ENCODE peak calls at places on chromosomes 13 and 19, in eight cellular contexts. F is foreskin fibroblast; M is CD4-positive, alpha-beta T cell; R is foreskin keratinocyte; O is IMR-90; X is K562; K is left ventricle myocardium inferior; T is A549. N is an unnamed sample.

GRCh38 chr13:45936621-45937020 is 85.1 kb upstream of the SIAH3 start:
- DNase-seq in F (no peak), M (no peak), R (no peak), O (no peak), X (no peak), K (no peak), T (no peak), N (no peak)

GRCh38 chr19:39419003-39419402 is 6.5 kb downstream of the PLEKHG2 start:
- DNase-seq in F (no peak), M (no peak), R (no peak), O (no peak), X (no peak), K (no peak), T (no peak), N (no peak)

GRCh38 chr19:43465468-43466120 is at the start of gene LYPD3:
- DNase-seq in F (peak), M (peak), R (peak), O (peak), X (peak), K (no peak), T (no peak), N (peak)

GRCh38 chr19:49953376-49953775 is 7.6 kb downstream of the SIGLEC11 start:
- DNase-seq in F (no peak), M (no peak), R (no peak), O (no peak), X (no peak), K (no peak), T (no peak), N (no peak)

GRCh38 chr13:100520936-100521765 is 67.4 kb downstream of the GGACT start:
- DNase-seq in F (peak), M (no peak), R (no peak), O (no peak), X (no peak), K (no peak), T (no peak), N (no peak)

GRCh38 chr13:100668408-100668807 is 6.2 kb downstream of the TMTC4 start:
- DNase-seq in F (peak), M (no peak), R (no peak), O (peak), X (no peak), K (no peak), T (no peak), N (no peak)

GRCh38 chr13:65090191-65090590 is 2139.9 kb downstream of the PCDH9 start:
- DNase-seq in F (no peak), M (no peak), R (no peak), O (no peak), X (no peak), K (no peak), T (no peak), N (no peak)

GRCh38 chr13:99103536-99103935 is 97.1 kb upstream of the UBAC2 start:
- DNase-seq in F (no peak), M (no peak), R (no peak), O (no peak), X (no peak), K (no peak), T (no peak), N (no peak)

GRCh38 chr13:77896977-77897376 is 21.7 kb downstream of the EDNRB start:
- DNase-seq in F (peak), M (no peak), R (no peak), O (no peak), X (no peak), K (no peak), T (no peak), N (no peak)

GRCh38 chr19:47176627-47177090 is 46.0 kb downstream of the SAE1 start:
- DNase-seq in F (peak), M (peak), R (peak), O (peak), X (no peak), K (no peak), T (no peak), N (no peak)

GRCh38 chr13:93674337-93674755 is 447.7 kb downstream of the GPC6 start:
- DNase-seq in F (peak), M (no peak), R (no peak), O (no peak), X (no peak), K (no peak), T (no peak), N (no peak)

GRCh38 chr19:13881231-13881691 is 4.3 kb downstream of the NANOS3 start:
- DNase-seq in F (peak), M (no peak), R (no peak), O (peak), X (no peak), K (no peak), T (no peak), N (no peak)

GRCh38 chr13:82758056-82758455 is 1124.2 kb downstream of the SLITRK1 start:
- DNase-seq in F (no peak), M (no peak), R (peak), O (peak), X (no peak), K (no peak), T (no peak), N (no peak)

GRCh38 chr13:76329004-76329403 is 557.2 kb downstream of the KCTD12 start:
- DNase-seq in F (no peak), M (no peak), R (no peak), O (no peak), X (no peak), K (no peak), T (no peak), N (no peak)

GRCh38 chr13:60654405-60654804 is 257.4 kb downstream of the TDRD3 start:
- DNase-seq in F (no peak), M (no peak), R (peak), O (no peak), X (no peak), K (peak), T (no peak), N (no peak)

GRCh38 chr13:37134411-37135041 is 29.1 kb upstream of the CSNK1A1L start:
- DNase-seq in F (peak), M (no peak), R (peak), O (peak), X (no peak), K (no peak), T (no peak), N (no peak)

GRCh38 chr19:45448887-45449299 is 18.9 kb upstream of the FOSB start:
- DNase-seq in F (peak), M (no peak), R (peak), O (peak), X (no peak), K (no peak), T (no peak), N (peak)

GRCh38 chr13:112693831-112694497 is 4.1 kb downstream of the ATP11A start:
- DNase-seq in F (peak), M (no peak), R (peak), O (peak), X (no peak), K (no peak), T (no peak), N (no peak)

GRCh38 chr19:16447015-16447384 is 24.8 kb downstream of the EPS15L1 start:
- DNase-seq in F (peak), M (peak), R (peak), O (peak), X (peak), K (peak), T (no peak), N (peak)

GRCh38 chr13:32010137-32010536 is 21.4 kb upstream of the FRY start:
- DNase-seq in F (peak), M (no peak), R (no peak), O (peak), X (no peak), K (no peak), T (no peak), N (no peak)

GRCh38 chr19:2148482-2149135 is 2.8 kb downstream of the AP3D1 start:
- DNase-seq in F (no peak), M (no peak), R (no peak), O (no peak), X (no peak), K (no peak), T (no peak), N (no peak)

GRCh38 chr13:105998233-105998550 is 537.3 kb downstream of the EFNB2 start:
- DNase-seq in F (peak), M (no peak), R (no peak), O (no peak), X (no peak), K (no peak), T (no peak), N (no peak)

GRCh38 chr19:28558783-28559182 is 654.2 kb downstream of the UQCRFS1 start:
- DNase-seq in F (no peak), M (no peak), R (no peak), O (no peak), X (no peak), K (no peak), T (no peak), N (no peak)

GRCh38 chr19:46134527-46134926 is 10.0 kb upstream of the IGFL3 start:
- DNase-seq in F (peak), M (no peak), R (peak), O (peak), X (no peak), K (no peak), T (no peak), N (no peak)

GRCh38 chr19:32324631-32325215 is 20.7 kb upstream of the ZNF507 start:
- DNase-seq in F (peak), M (no peak), R (no peak), O (peak), X (no peak), K (no peak), T (no peak), N (no peak)
- TF ChIP-seq CTCF in F (no peak), M (no peak), R (no peak), O (peak), X (peak), K (no peak), T (peak), N (no peak)

DNA sequence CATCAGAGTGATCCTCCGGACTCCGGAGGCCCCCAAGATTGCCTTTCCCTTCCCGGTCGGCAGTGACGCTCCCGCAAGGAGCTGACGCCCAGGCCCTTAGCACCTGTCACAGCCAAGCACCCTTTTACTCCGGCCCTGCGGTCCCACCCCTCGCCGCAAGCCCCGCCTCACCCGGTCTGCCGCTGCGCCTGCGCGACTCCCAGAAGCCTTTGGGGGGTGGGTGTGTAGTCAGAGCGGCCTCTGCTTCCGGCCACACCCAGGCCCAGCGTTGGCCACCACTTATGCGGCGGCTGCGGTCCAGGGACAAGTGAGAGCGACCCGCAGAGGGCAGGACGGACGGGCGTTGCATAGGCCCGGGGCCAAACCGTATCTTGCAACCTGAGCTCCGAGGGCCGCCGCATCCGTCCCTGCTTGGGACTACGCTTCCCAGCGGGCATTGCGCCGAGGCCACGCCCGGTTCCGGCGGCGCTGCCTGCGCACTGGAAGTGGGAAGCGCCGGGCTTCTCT is 441 bp upstream of the ZFP28 start:
- DNase-seq in F (peak), M (peak), R (peak), O (peak), X (no peak), K (peak), T (peak), N (no peak)
- TF ChIP-seq CTCF in F (no peak), M (no peak), R (no peak), O (no peak), X (no peak), K (peak), T (no peak), N (no peak)

GRCh38 chr19:42176649-42176989 is 40.9 kb downstream of the DEDD2 start:
- DNase-seq in F (no peak), M (no peak), R (no peak), O (no peak), X (peak), K (no peak), T (peak), N (no peak)

GRCh38 chr19:42177686-42178019 is 39.8 kb downstream of the DEDD2 start:
- DNase-seq in F (no peak), M (no peak), R (no peak), O (no peak), X (no peak), K (no peak), T (no peak), N (no peak)

GRCh38 chr19:42179501-42179817 is 38.0 kb downstream of the DEDD2 start:
- DNase-seq in F (no peak), M (no peak), R (no peak), O (no peak), X (no peak), K (no peak), T (no peak), N (no peak)

GRCh38 chr19:42176990-42177685 is 40.3 kb downstream of the DEDD2 start:
- DNase-seq in F (peak), M (peak), R (peak), O (peak), X (peak), K (peak), T (peak), N (peak)

GRCh38 chr19:42178791-42179500 is 38.5 kb downstream of the DEDD2 start:
- DNase-seq in F (no peak), M (no peak), R (no peak), O (no peak), X (peak), K (no peak), T (peak), N (peak)
- TF ChIP-seq CTCF in F (peak), M (peak), R (peak), O (no peak), X (peak), K (no peak), T (peak), N (no peak)

GRCh38 chr13:97753942-97754670 is 199.4 kb upstream of the IPO5 start:
- DNase-seq in F (no peak), M (no peak), R (no peak), O (no peak), X (peak), K (no peak), T (no peak), N (no peak)

GRCh38 chr13:97751477-97751876 is 202.0 kb upstream of the IPO5 start:
- DNase-seq in F (no peak), M (no peak), R (no peak), O (no peak), X (no peak), K (no peak), T (no peak), N (no peak)

GRCh38 chr13:97743946-97744345 is 209.5 kb upstream of the IPO5 start:
- DNase-seq in F (peak), M (no peak), R (no peak), O (no peak), X (no peak), K (no peak), T (no peak), N (no peak)

GRCh38 chr13:97753269-97753668 is 200.2 kb upstream of the IPO5 start:
- DNase-seq in F (no peak), M (no peak), R (no peak), O (no peak), X (no peak), K (no peak), T (no peak), N (no peak)

GRCh38 chr13:97749174-97749573 is 204.3 kb upstream of the IPO5 start:
- DNase-seq in F (no peak), M (no peak), R (peak), O (peak), X (no peak), K (no peak), T (peak), N (peak)
- TF ChIP-seq CTCF in F (peak), M (no peak), R (peak), O (no peak), X (peak), K (no peak), T (no peak), N (no peak)

DNA sequence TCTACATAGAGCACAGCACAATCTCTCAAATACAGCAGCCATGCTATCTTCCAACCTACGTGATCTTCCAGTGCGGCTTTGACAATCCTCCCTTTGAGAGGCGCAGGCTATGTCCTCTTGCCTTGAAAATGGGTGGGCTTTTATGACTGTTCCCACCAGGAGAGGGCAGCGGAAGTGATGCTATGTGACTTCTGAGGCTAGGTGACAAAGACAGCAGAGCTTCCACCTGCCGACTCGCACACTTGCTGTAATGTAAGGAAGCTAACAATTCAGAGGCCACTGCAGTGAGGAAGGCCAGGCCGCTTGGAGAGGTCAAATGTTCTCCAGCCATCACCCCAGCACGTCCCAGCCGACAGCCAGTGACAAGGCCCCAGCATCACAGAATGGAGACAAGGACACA is 65.8 kb downstream of the MRPL57 start:
- DNase-seq in F (no peak), M (no peak), R (no peak), O (no peak), X (no peak), K (no peak), T (no peak), N (no peak)
- TF ChIP-seq CTCF in F (no peak), M (no peak), R (no peak), O (no peak), X (no peak), K (no peak), T (no peak), N (no peak)

GRCh38 chr13:62356977-62357376 is 941.3 kb upstream of the PCDH20 start:
- DNase-seq in F (no peak), M (no peak), R (no peak), O (peak), X (no peak), K (no peak), T (no peak), N (no peak)
- TF ChIP-seq CTCF in F (no peak), M (no peak), R (no peak), O (no peak), X (no peak), K (no peak), T (no peak), N (no peak)